ENCODE peak calls at places on chromosomes 11 and 22, in seven cellular contexts. L, N, B, I, K, Q and J are unnamed samples.

GRCh38 chr11:94511932-94512781 is at the start of gene C11orf97:
- DNase-seq in L (peak), N (peak), B (peak), I (peak), K (peak), Q (peak), J (no peak)

GRCh38 chr22:36741204-36741793 is 34.6 kb downstream of the IFT27 start:
- DNase-seq in L (peak), N (no peak), B (no peak), I (peak), K (peak), Q (no peak), J (peak)

GRCh38 chr11:28146123-28146751 is 38.0 kb downstream of the METTL15 start:
- DNase-seq in L (peak), N (no peak), B (no peak), I (no peak), K (no peak), Q (no peak), J (no peak)

GRCh38 chr11:82969811-82970210 is 68.3 kb downstream of the DDIAS start:
- DNase-seq in L (no peak), N (no peak), B (peak), I (no peak), K (no peak), Q (no peak), J (no peak)

GRCh38 chr22:22425783-22426624 is 82.5 kb downstream of the ZNF280B start:
- DNase-seq in L (no peak), N (no peak), B (no peak), I (no peak), K (no peak), Q (no peak), J (peak)

GRCh38 chr22:50226224-50227165 is 18.3 kb downstream of the TUBGCP6 start:
- DNase-seq in L (peak), N (no peak), B (no peak), I (no peak), K (no peak), Q (no peak), J (no peak)

GRCh38 chr11:1855886-1856265 is 3.0 kb downstream of the LSP1 start:
- DNase-seq in L (no peak), N (no peak), B (no peak), I (no peak), K (no peak), Q (no peak), J (no peak)

GRCh38 chr22:27990879-27991278 is 71.8 kb upstream of the PITPNB start:
- DNase-seq in L (peak), N (no peak), B (no peak), I (peak), K (peak), Q (no peak), J (no peak)

GRCh38 chr11:116529681-116530080 is 243.1 kb downstream of the BUD13 start:
- DNase-seq in L (no peak), N (no peak), B (no peak), I (no peak), K (peak), Q (no peak), J (no peak)

GRCh38 chr22:22913989-22914388 is 26.4 kb downstream of the IGLL5 start:
- DNase-seq in L (no peak), N (no peak), B (no peak), I (no peak), K (no peak), Q (no peak), J (no peak)

GRCh38 chr11:65640483-65641207 is 2.7 kb downstream of the SIPA1 start:
- DNase-seq in L (no peak), N (peak), B (peak), I (no peak), K (peak), Q (peak), J (no peak)

GRCh38 chr11:78030429-78031325 is 7.6 kb upstream of the KCTD14 start:
- DNase-seq in L (peak), N (no peak), B (no peak), I (peak), K (peak), Q (no peak), J (no peak)

GRCh38 chr22:38135133-38135706 is 24.7 kb upstream of the BAIAP2L2 start:
- DNase-seq in L (peak), N (no peak), B (no peak), I (peak), K (no peak), Q (no peak), J (no peak)

GRCh38 chr11:45155058-45155551 is 8.7 kb downstream of the PRDM11 start:
- DNase-seq in L (no peak), N (no peak), B (no peak), I (no peak), K (no peak), Q (no peak), J (peak)

GRCh38 chr11:2272946-2273280 is 2.5 kb upstream of the ASCL2 start:
- DNase-seq in L (no peak), N (no peak), B (no peak), I (no peak), K (no peak), Q (no peak), J (no peak)

GRCh38 chr22:26663374-26663923 is 6.1 kb downstream of the MIAT start:
- DNase-seq in L (no peak), N (no peak), B (no peak), I (no peak), K (no peak), Q (no peak), J (no peak)

GRCh38 chr11:75135021-75135650 is 15.8 kb upstream of the SLCO2B1 start:
- DNase-seq in L (no peak), N (no peak), B (no peak), I (no peak), K (no peak), Q (no peak), J (no peak)

GRCh38 chr11:68211546-68211945 is 1.6 kb downstream of the KMT5B start:
- DNase-seq in L (no peak), N (no peak), B (no peak), I (no peak), K (no peak), Q (no peak), J (no peak)

GRCh38 chr11:15471028-15471708 is 356.4 kb downstream of the INSC start:
- DNase-seq in L (no peak), N (no peak), B (no peak), I (no peak), K (no peak), Q (no peak), J (no peak)

GRCh38 chr11:19519912-19520641 is 192.6 kb upstream of the NAV2 start:
- DNase-seq in L (no peak), N (no peak), B (no peak), I (no peak), K (no peak), Q (no peak), J (no peak)

GRCh38 chr11:119793335-119793984 is 64.5 kb upstream of the NECTIN1 start:
- DNase-seq in L (peak), N (no peak), B (no peak), I (no peak), K (no peak), Q (no peak), J (no peak)

GRCh38 chr11:85752890-85753581 is 57.9 kb downstream of the SYTL2 start:
- DNase-seq in L (no peak), N (peak), B (no peak), I (peak), K (no peak), Q (peak), J (no peak)

GRCh38 chr22:19915287-19915954 is 26.2 kb upstream of the COMT start:
- DNase-seq in L (no peak), N (no peak), B (no peak), I (no peak), K (no peak), Q (no peak), J (no peak)

GRCh38 chr11:120645639-120646038 is 134.1 kb downstream of the GRIK4 start:
- DNase-seq in L (peak), N (no peak), B (no peak), I (no peak), K (no peak), Q (no peak), J (no peak)

GRCh38 chr11:13697710-13698109 is 29.2 kb downstream of the FAR1 start:
- DNase-seq in L (no peak), N (no peak), B (no peak), I (no peak), K (no peak), Q (no peak), J (no peak)

GRCh38 chr22:50485221-50486131 is 1.2 kb upstream of the MIOX start:
- DNase-seq in L (peak), N (no peak), B (no peak), I (peak), K (no peak), Q (no peak), J (no peak)

GRCh38 chr11:46072172-46072964 is 48.9 kb downstream of the PHF21A start:
- DNase-seq in L (no peak), N (no peak), B (no peak), I (no peak), K (no peak), Q (no peak), J (no peak)

GRCh38 chr22:45006873-45007246 is 2.9 kb downstream of the PHF21B start:
- DNase-seq in L (peak), N (no peak), B (no peak), I (no peak), K (peak), Q (no peak), J (no peak)

GRCh38 chr22:49190816-49191505 is 636.7 kb downstream of the BRD1 start:
- DNase-seq in L (no peak), N (no peak), B (no peak), I (no peak), K (no peak), Q (no peak), J (no peak)

GRCh38 chr22:46110215-46110614 is 40.1 kb upstream of the PPARA start:
- DNase-seq in L (peak), N (no peak), B (no peak), I (peak), K (no peak), Q (no peak), J (no peak)

GRCh38 chr22:33605201-33605600 is 315.1 kb downstream of the LARGE1 start:
- DNase-seq in L (peak), N (no peak), B (no peak), I (no peak), K (no peak), Q (no peak), J (no peak)

GRCh38 chr11:27950339-27950738 is 157.6 kb downstream of the KIF18A start:
- DNase-seq in L (no peak), N (no peak), B (no peak), I (no peak), K (no peak), Q (no peak), J (no peak)

GRCh38 chr22:24473278-24473677 is 21.9 kb upstream of the UPB1 start:
- DNase-seq in L (no peak), N (no peak), B (no peak), I (peak), K (no peak), Q (no peak), J (no peak)

GRCh38 chr11:77200351-77200750 is 72.3 kb downstream of the MYO7A start:
- DNase-seq in L (no peak), N (no peak), B (no peak), I (no peak), K (no peak), Q (no peak), J (no peak)